ENCODE peak calls at places on chromosomes 7 and 10, in nine cellular contexts. V, L, O, F, M, R, J, S and B are unnamed samples.

GRCh38 chr7:141701489-141702046 is 398 bp downstream of the DENND11 start:
- DNase-seq in V (peak; percentile 89), L (no peak), O (peak; percentile 20), F (no peak), M (peak; percentile 78), R (no peak), J (no peak), S (peak; percentile 13), B (no peak)

GRCh38 chr7:40749877-40750276 is 615.1 kb downstream of the SUGCT start:
- DNase-seq in V (no peak), L (no peak), O (no peak), F (no peak), M (peak; percentile 17), R (no peak), J (no peak), S (no peak), B (no peak)

GRCh38 chr10:28082316-28082715 is 83.4 kb upstream of the ODAD2 start:
- DNase-seq in V (no peak), L (no peak), O (no peak), F (no peak), M (no peak), R (no peak), J (no peak), S (no peak), B (no peak)

GRCh38 chr10:97025613-97026242 is 160.0 kb downstream of the SLIT1 start:
- DNase-seq in V (peak; percentile 70), L (peak; percentile 50), O (peak; percentile 31), F (peak; percentile 75), M (peak; percentile 89), R (peak; percentile 47), J (no peak), S (peak; percentile 65), B (peak; percentile 62)

GRCh38 chr7:133293390-133294110 is 40.7 kb downstream of the EXOC4 start:
- DNase-seq in V (peak; percentile 30), L (no peak), O (no peak), F (no peak), M (no peak), R (no peak), J (no peak), S (no peak), B (no peak)

GRCh38 chr7:8719102-8719501 is 285.7 kb downstream of the NXPH1 start:
- DNase-seq in V (no peak), L (no peak), O (no peak), F (no peak), M (no peak), R (no peak), J (no peak), S (no peak), B (no peak)

GRCh38 chr7:44608916-44609648 is 2.7 kb downstream of the OGDH start:
- DNase-seq in V (no peak), L (no peak), O (no peak), F (peak; percentile 17), M (peak; percentile 80), R (no peak), J (no peak), S (peak; percentile 61), B (no peak)

GRCh38 chr7:140889645-140890044 is 35.1 kb downstream of the BRAF start:
- DNase-seq in V (no peak), L (no peak), O (no peak), F (no peak), M (no peak), R (no peak), J (no peak), S (peak; percentile 77), B (no peak)

GRCh38 chr10:113139695-113140094 is 189.6 kb downstream of the TCF7L2 start:
- DNase-seq in V (peak; percentile 37), L (no peak), O (no peak), F (no peak), M (no peak), R (no peak), J (no peak), S (no peak), B (no peak)

GRCh38 chr7:15215611-15216010 is 313.1 kb upstream of the DGKB start:
- DNase-seq in V (no peak), L (no peak), O (no peak), F (no peak), M (no peak), R (no peak), J (no peak), S (no peak), B (no peak)

GRCh38 chr10:59057350-59057749 is 119.1 kb upstream of the PHYHIPL start:
- DNase-seq in V (no peak), L (peak; percentile 67), O (no peak), F (no peak), M (no peak), R (no peak), J (no peak), S (no peak), B (no peak)

GRCh38 chr10:541041-541440 is 148.4 kb downstream of the DIP2C start:
- DNase-seq in V (no peak), L (no peak), O (no peak), F (no peak), M (no peak), R (no peak), J (no peak), S (no peak), B (no peak)

GRCh38 chr7:102814025-102814471 is 65.2 kb downstream of the FAM185A start:
- DNase-seq in V (no peak), L (no peak), O (no peak), F (no peak), M (no peak), R (no peak), J (no peak), S (no peak), B (no peak)

GRCh38 chr7:73341877-73342276 is 13.9 kb downstream of the FKBP6 start:
- DNase-seq in V (no peak), L (peak; percentile 43), O (no peak), F (peak; percentile 38), M (no peak), R (peak; percentile 37), J (no peak), S (peak; percentile 68), B (peak; percentile 28)

GRCh38 chr7:154353385-154353784 is 301.2 kb downstream of the DPP6 start:
- DNase-seq in V (peak; percentile 79), L (no peak), O (no peak), F (no peak), M (no peak), R (no peak), J (no peak), S (no peak), B (no peak)

GRCh38 chr7:135333196-135333595 is 99.6 kb downstream of the STRA8 start:
- DNase-seq in V (no peak), L (no peak), O (no peak), F (peak; percentile 36), M (no peak), R (no peak), J (no peak), S (no peak), B (no peak)

GRCh38 chr7:30750574-30751256 is 1.2 kb upstream of the INMT start:
- DNase-seq in V (no peak), L (no peak), O (no peak), F (no peak), M (no peak), R (no peak), J (no peak), S (no peak), B (no peak)

GRCh38 chr10:20897146-20897834 is at the start of gene NEBL:
- DNase-seq in V (no peak), L (no peak), O (no peak), F (no peak), M (no peak), R (no peak), J (no peak), S (no peak), B (no peak)

GRCh38 chr7:112192236-112193154 is 13.7 kb downstream of the DOCK4 start:
- DNase-seq in V (no peak), L (no peak), O (no peak), F (peak; percentile 29), M (no peak), R (no peak), J (peak; percentile 74), S (no peak), B (no peak)

GRCh38 chr10:132257271-132257670 is 50.5 kb downstream of the STK32C start:
- DNase-seq in V (peak; percentile 63), L (no peak), O (no peak), F (no peak), M (no peak), R (no peak), J (no peak), S (peak; percentile 27), B (no peak)
- TF ChIP-seq REST in V (no peak), L (no peak), O (no peak), F (no peak), M (no peak), R (no peak), J (no peak), S (no peak), B (no peak)

DNA sequence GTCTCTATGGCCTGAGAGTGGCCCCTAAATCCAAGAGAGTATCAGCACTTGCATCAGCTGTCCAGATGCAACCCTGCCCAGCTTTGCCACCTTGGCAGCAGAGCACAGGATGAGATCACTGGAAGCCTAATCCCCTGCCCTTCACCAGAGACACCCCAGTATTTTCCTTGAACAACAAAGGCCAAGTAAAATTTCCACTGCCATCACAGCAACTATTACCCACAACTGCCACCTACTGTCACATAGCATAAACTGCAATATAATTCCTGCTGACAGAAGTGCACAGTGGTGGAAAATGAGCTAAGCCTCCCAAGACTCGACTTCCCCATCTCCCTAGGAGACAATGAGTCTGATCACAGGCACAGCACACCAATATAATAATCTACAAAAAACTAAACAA is 462.8 kb upstream of the ZWINT start:
- DNase-seq in V (peak; percentile 4), L (peak; percentile 2), O (peak; percentile 5), F (peak; percentile 17), M (peak; percentile 56), R (no peak), J (peak; percentile 0), S (peak; percentile 11), B (peak; percentile 3)
- TF ChIP-seq REST in V (no peak), L (no peak), O (no peak), F (no peak), M (no peak), R (no peak), J (no peak), S (no peak), B (no peak)

DNA sequence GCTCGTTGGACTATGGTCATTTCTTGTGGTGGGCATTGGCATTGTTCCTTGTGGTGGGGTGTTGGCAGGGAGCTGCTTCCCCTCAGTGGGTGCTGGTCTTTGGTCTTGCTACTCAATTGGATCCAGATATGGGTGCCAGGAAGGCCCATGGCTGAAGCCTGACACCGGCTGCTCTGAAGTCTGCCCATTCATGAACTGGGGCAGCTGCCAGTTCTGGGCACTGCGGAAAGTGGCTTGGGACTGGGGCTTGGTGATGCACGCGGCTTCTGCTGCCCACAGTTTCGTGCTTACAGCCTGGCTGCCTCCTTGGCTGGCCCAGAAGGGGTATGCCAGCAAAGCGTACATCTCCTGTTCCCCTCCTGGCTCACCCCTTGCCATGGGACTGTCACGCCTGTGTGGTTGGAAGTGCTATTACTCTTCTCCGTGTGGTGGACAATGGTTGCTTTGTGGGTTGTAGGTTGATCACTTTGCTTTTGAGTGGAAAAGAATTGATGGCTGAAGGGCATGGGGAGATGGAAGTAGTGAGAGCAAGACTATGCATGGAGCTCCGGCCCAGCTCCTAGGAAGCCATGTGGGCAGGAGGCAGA is 54.7 kb downstream of the ADAMTS14 start:
- DNase-seq in V (no peak), L (no peak), O (no peak), F (no peak), M (no peak), R (no peak), J (no peak), S (no peak), B (no peak)
- TF ChIP-seq REST in V (no peak), L (no peak), O (no peak), F (no peak), M (no peak), R (no peak), J (no peak), S (no peak), B (no peak)

GRCh38 chr7:25035274-25035673 is 55.3 kb upstream of the OSBPL3 start:
- DNase-seq in V (no peak), L (no peak), O (no peak), F (no peak), M (no peak), R (no peak), J (no peak), S (no peak), B (no peak)
- TF ChIP-seq REST in V (no peak), L (no peak), O (no peak), F (no peak), M (no peak), R (no peak), J (no peak), S (no peak), B (no peak)